ENCODE peak calls at places on chromosomes 6 and 20, in four cellular contexts. F, E, D and Z are unnamed samples.

GRCh38 chr6:31799781-31800180 is 4.2 kb upstream of the VARS1 start:
- DNase-seq in F (no peak), E (no peak), D (no peak), Z (no peak)

GRCh38 chr6:138349891-138350290 is 27.8 kb upstream of the SMIM28 start:
- DNase-seq in F (no peak), E (no peak), D (no peak), Z (no peak)

GRCh38 chr6:32108094-32108627 is 977 bp downstream of the TNXB start:
- DNase-seq in F (no peak), E (peak; percentile 75), D (no peak), Z (peak; percentile 31)

GRCh38 chr6:35080821-35081425 is 60.2 kb downstream of the TCP11 start:
- DNase-seq in F (no peak), E (no peak), D (no peak), Z (no peak)

GRCh38 chr6:3960754-3961361 is 111.7 kb downstream of the FAM50B start:
- DNase-seq in F (no peak), E (no peak), D (no peak), Z (no peak)

GRCh38 chr6:113995632-113996031 is 24.7 kb upstream of the HDAC2 start:
- DNase-seq in F (peak; percentile 19), E (no peak), D (no peak), Z (peak; percentile 42)

GRCh38 chr6:7468382-7469081 is 72.9 kb upstream of the DSP start:
- DNase-seq in F (no peak), E (peak; percentile 65), D (no peak), Z (peak; percentile 34)

GRCh38 chr20:63210011-63210605 is 5.8 kb downstream of the YTHDF1 start:
- DNase-seq in F (no peak), E (no peak), D (no peak), Z (no peak)

GRCh38 chr20:35700625-35701148 is 1.5 kb downstream of the ROMO1 start:
- DNase-seq in F (no peak), E (no peak), D (no peak), Z (no peak)

GRCh38 chr6:13724174-13724573 is 12.5 kb upstream of the RANBP9 start:
- DNase-seq in F (no peak), E (no peak), D (no peak), Z (no peak)

DNA sequence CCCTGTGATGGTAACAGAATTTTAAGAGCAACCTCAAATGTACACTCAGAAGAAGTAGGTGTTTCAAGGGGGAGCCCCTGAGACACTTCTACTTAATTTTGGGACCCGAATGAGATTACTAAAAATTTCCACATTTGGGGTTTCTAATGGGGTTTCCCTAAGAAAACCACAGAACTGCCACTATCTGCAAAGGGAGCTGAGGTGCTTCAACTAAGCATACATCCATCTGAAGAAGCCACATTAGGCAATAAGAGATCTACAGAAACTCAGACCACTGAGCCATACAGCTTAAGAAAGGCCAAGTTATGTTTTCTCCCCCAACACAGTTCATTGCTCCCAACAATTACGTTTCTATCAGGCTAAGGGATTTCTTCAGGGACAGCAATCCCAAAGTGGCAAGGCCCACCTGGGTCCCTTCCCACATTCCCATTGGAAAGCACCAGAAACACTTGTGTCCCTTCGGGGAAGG is 5.2 kb downstream of the BCL2L1 start:
- DNase-seq in F (no peak), E (no peak), D (peak; percentile 68), Z (no peak)
- TF ChIP-seq FOXK2 in F (no peak), E (no peak), D (no peak), Z (no peak)

GRCh38 chr6:116975600-116975999 is 98.6 kb downstream of the RFX6 start:
- DNase-seq in F (no peak), E (no peak), D (no peak), Z (no peak)

GRCh38 chr6:116974526-116974925 is 97.5 kb downstream of the RFX6 start:
- DNase-seq in F (no peak), E (no peak), D (no peak), Z (no peak)

GRCh38 chr6:116971959-116972358 is 94.9 kb downstream of the RFX6 start:
- DNase-seq in F (peak; percentile 68), E (peak; percentile 12), D (no peak), Z (peak; percentile 57)

GRCh38 chr6:116974942-116975341 is 97.9 kb downstream of the RFX6 start:
- DNase-seq in F (no peak), E (no peak), D (no peak), Z (no peak)

GRCh38 chr6:116973992-116974391 is 97.0 kb downstream of the RFX6 start:
- DNase-seq in F (no peak), E (no peak), D (no peak), Z (no peak)
- TF ChIP-seq FOXK2 in F (no peak), E (no peak), D (no peak), Z (no peak)

GRCh38 chr6:105352037-105352617 is 50.8 kb downstream of the PREP start:
- DNase-seq in F (no peak), E (no peak), D (no peak), Z (no peak)
- TF ChIP-seq FOXK2 in F (no peak), E (no peak), D (no peak), Z (no peak)

DNA sequence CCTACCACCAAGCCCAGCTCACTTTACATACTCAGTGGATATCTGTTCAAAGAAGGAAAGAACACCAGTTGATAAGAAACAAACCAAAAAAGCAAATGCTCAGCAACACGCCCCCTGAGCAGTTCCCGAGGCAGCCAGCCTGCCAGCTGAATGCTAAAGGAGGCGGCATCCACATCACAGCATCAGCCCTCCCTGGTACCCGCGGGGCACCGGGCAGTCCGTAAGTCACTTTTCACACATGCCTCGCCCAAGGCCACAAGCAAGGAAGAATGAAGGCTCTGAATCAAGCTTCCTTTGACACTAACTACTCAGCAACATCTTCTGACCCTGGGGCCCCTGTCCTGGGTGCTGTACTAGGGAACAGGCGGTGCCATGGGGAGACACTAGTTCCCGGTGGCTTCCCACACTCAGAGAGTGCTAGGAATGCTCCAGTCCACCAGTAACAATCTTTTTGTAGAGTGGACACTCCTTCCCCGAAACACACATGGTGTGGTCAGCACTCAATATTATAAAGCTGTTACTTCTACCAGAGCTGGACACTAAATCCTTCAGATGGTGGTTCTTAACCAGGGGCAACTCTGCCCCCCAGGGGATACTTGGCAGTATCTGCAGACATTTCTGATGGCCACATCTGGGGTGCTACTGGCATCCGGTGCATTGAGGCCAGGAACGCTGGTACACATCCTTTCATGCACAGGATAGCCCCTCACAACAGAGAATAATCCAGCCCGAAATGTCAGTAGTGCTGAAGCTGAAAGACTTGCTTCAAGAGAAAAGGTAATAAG is 124.6 kb downstream of the NFATC2 start:
- DNase-seq in F (no peak), E (no peak), D (no peak), Z (no peak)
- TF ChIP-seq FOXK2 in F (no peak), E (no peak), D (no peak), Z (no peak)

GRCh38 chr20:38804682-38805501 is 605 bp upstream of the PPP1R16B start:
- DNase-seq in F (no peak), E (peak; percentile 21), D (peak; percentile 65), Z (no peak)

GRCh38 chr20:38804243-38804642 is 1.3 kb upstream of the PPP1R16B start:
- DNase-seq in F (no peak), E (no peak), D (no peak), Z (no peak)

GRCh38 chr20:38798266-38798665 is 7.2 kb upstream of the PPP1R16B start:
- DNase-seq in F (no peak), E (no peak), D (no peak), Z (no peak)

GRCh38 chr20:38800882-38801281 is 4.6 kb upstream of the PPP1R16B start:
- DNase-seq in F (no peak), E (no peak), D (no peak), Z (no peak)

GRCh38 chr20:38799248-38799647 is 6.2 kb upstream of the PPP1R16B start:
- DNase-seq in F (no peak), E (no peak), D (no peak), Z (no peak)
- TF ChIP-seq FOXK2 in F (no peak), E (no peak), D (no peak), Z (no peak)

DNA sequence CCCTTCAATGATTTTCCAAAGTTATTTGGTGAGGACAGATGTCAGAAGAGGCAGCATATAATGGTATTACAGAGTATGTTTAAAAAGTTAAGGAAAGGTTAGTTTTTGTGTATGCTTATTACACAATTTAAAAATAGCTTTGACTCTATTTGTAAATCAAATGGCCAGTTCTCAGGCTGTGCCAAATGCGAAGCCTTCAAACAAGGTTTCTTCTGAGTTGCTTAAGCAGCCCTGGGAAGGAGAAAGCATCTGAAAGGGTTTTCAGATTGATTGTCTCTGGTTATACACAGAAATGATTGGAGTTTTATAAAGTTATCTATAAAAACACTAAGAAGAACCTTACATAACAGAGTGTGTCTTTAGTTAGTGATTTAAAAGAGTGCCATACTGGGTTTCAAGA is 16.5 kb downstream of the CD109 start:
- DNase-seq in F (no peak), E (no peak), D (no peak), Z (no peak)
- TF ChIP-seq FOXK2 in F (no peak), E (no peak), D (no peak), Z (no peak)

GRCh38 chr6:166361080-166361429 is 18.7 kb upstream of the SFT2D1 start:
- DNase-seq in F (peak; percentile 99), E (no peak), D (no peak), Z (no peak)
- TF ChIP-seq FOXK2 in F (peak; percentile 90), E (no peak), D (no peak), Z (no peak)

GRCh38 chr6:25329982-25330381 is 50.8 kb downstream of the CARMIL1 start:
- DNase-seq in F (no peak), E (no peak), D (no peak), Z (no peak)

GRCh38 chr6:25329156-25329555 is 50.0 kb downstream of the CARMIL1 start:
- DNase-seq in F (no peak), E (no peak), D (no peak), Z (no peak)

GRCh38 chr6:25324076-25324762 is 45.0 kb downstream of the CARMIL1 start:
- DNase-seq in F (no peak), E (no peak), D (no peak), Z (no peak)

GRCh38 chr6:25326958-25327357 is 47.8 kb downstream of the CARMIL1 start:
- DNase-seq in F (no peak), E (no peak), D (no peak), Z (no peak)

GRCh38 chr6:25327372-25327771 is 48.2 kb downstream of the CARMIL1 start:
- DNase-seq in F (no peak), E (no peak), D (no peak), Z (no peak)
- TF ChIP-seq FOXK2 in F (no peak), E (no peak), D (no peak), Z (no peak)

DNA sequence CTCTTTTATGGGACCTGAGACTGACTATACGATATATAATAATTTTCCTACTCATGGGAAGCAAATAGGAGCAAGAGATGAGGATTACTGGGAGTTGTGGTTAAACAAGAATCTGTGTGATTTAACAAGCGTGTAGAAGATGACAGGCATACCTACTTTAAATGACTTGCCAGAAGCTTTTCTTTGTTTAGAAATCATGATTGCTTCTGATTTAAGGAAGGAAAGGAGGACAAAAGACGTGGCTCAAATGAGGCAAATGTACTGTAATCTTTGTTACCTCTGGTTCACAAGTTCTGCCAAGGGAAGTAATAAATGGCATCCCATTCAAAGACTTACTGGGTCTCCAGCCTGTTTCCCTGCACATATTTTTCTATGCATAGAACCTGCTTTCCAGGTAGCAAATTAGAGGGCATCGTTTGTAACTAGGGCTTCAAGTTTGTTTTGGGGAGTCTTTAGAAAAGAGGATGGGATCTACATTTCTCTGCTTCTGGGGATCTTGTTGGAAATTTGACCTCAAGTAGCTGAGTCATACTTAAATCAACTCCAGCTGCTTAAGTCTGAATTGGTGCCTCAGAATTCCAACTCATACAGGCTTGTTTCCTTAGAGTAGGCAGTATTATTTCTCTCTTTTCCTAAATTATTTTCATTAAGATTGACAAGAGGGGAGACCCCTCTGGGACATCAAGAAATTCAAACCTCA is 2.9 kb upstream of the TRMT11 start:
- DNase-seq in F (no peak), E (no peak), D (no peak), Z (no peak)
- TF ChIP-seq FOXK2 in F (no peak), E (no peak), D (no peak), Z (no peak)